ENCODE peak calls at places on chromosomes 16 and 17, in ten cellular contexts. E is ovary; S is GM10248; A is activated CD8-positive, alpha-beta memory T cell treated with anti-CD3 and anti-CD28 coated beads for 4 hours; Q is kidney tubule cell; R is A172; U is NCI-H1436; X is Calu3; V is activated T-helper 9 cell treated with anti-CD3 and anti-CD28 coated beads, Interleukin-2, amount 50 U/mL, for 16 hours; G is naive thymus-derived CD8-positive, alpha-beta T cell. Z is an unnamed sample.
A peak's percentile ranks its signal among the peaks of the same experiment; 100 is the strongest.

GRCh38 chr16:47392114-47392513 is 68.7 kb downstream of the ITFG1 start:
- DNase-seq in Q (peak; percentile 8), V (no peak), U (no peak), X (peak; percentile 48), S (peak; percentile 31), R (peak; percentile 53), A (no peak), E (no peak), G (no peak), Z (no peak)

GRCh38 chr17:1180958-1181768 is 1.4 kb upstream of the ABR start:
- DNase-seq in E (no peak), A (no peak), S (peak; percentile 86), X (no peak), V (no peak), U (peak; percentile 34), G (no peak), R (no peak), Q (no peak), Z (peak; percentile 70)

GRCh38 chr17:33269337-33270060 is 23.6 kb downstream of the ASIC2 start:
- DNase-seq in R (no peak), X (no peak), U (no peak), V (no peak), Q (no peak), A (no peak), E (no peak), G (no peak), S (no peak), Z (no peak)

GRCh38 chr17:34740936-34741515 is 161.6 kb downstream of the TMEM132E start:
- DNase-seq in U (no peak), G (no peak), V (no peak), E (no peak), X (no peak), S (no peak), Q (no peak), R (no peak), A (no peak), Z (no peak)

GRCh38 chr16:27252206-27252585 is 16.4 kb downstream of the NSMCE1 start:
- DNase-seq in E (no peak), G (no peak), A (no peak), S (no peak), U (no peak), V (no peak), R (no peak), X (no peak), Q (no peak), Z (no peak)

GRCh38 chr17:72556944-72557826 is 436.4 kb downstream of the SOX9 start:
- DNase-seq in Q (peak; percentile 76), S (peak; percentile 84), X (peak; percentile 55), R (peak; percentile 75), A (no peak), V (peak; percentile 32), G (peak; percentile 9), U (peak; percentile 78), E (peak; percentile 25), Z (peak; percentile 88)

GRCh38 chr17:75846701-75847594 is 2.7 kb upstream of the UNC13D start:
- DNase-seq in R (no peak), Q (no peak), S (no peak), V (no peak), A (no peak), E (peak; percentile 33), U (no peak), X (no peak), G (no peak), Z (no peak)

GRCh38 chr17:68491864-68492263 is 20.4 kb upstream of the PRKAR1A start:
- DNase-seq in U (no peak), S (no peak), Q (no peak), A (no peak), V (no peak), X (no peak), E (peak; percentile 52), G (no peak), R (no peak), Z (no peak)